ENCODE peak calls at places on chromosomes 7 and 10, in four cellular contexts. One of them, this sample, is unnamed.

GRCh38 chr7:36532981-36533499 is 143.4 kb downstream of the ANLN start:
- DNase-seq in gastrocnemius medialis: no peak
- DNase-seq in colonic mucosa: no peak
- DNase-seq in epithelial cell of esophagus: no peak
- DNase-seq in this sample: no peak

GRCh38 chr10:17693009-17693408 is 49.1 kb downstream of the STAM start:
- DNase-seq in gastrocnemius medialis: no peak
- DNase-seq in colonic mucosa: no peak
- DNase-seq in epithelial cell of esophagus: no peak
- DNase-seq in this sample: no peak

GRCh38 chr10:6052247-6053221 is 9.6 kb downstream of the IL2RA start:
- DNase-seq in gastrocnemius medialis: no peak
- DNase-seq in colonic mucosa: peak
- DNase-seq in epithelial cell of esophagus: peak
- DNase-seq in this sample: peak

GRCh38 chr10:98074315-98074911 is 44.0 kb upstream of the CRTAC1 start:
- DNase-seq in gastrocnemius medialis: no peak
- DNase-seq in colonic mucosa: no peak
- DNase-seq in epithelial cell of esophagus: peak
- DNase-seq in this sample: no peak

GRCh38 chr10:94276140-94276539 is 86.6 kb downstream of the NOC3L start:
- DNase-seq in gastrocnemius medialis: no peak
- DNase-seq in colonic mucosa: no peak
- DNase-seq in epithelial cell of esophagus: no peak
- DNase-seq in this sample: no peak

GRCh38 chr7:106021211-106022067 is 58.4 kb downstream of the CDHR3 start:
- DNase-seq in gastrocnemius medialis: no peak
- DNase-seq in colonic mucosa: no peak
- DNase-seq in epithelial cell of esophagus: peak
- DNase-seq in this sample: no peak

GRCh38 chr10:108166401-108166800 is 1001.9 kb upstream of the SORCS1 start:
- DNase-seq in gastrocnemius medialis: no peak
- DNase-seq in colonic mucosa: no peak
- DNase-seq in epithelial cell of esophagus: peak
- DNase-seq in this sample: no peak

GRCh38 chr7:105353752-105354328 is 34.9 kb downstream of the SRPK2 start:
- DNase-seq in gastrocnemius medialis: peak
- DNase-seq in colonic mucosa: peak
- DNase-seq in epithelial cell of esophagus: no peak
- DNase-seq in this sample: peak

GRCh38 chr7:19362099-19362498 is 216.9 kb upstream of the FERD3L start:
- DNase-seq in gastrocnemius medialis: no peak
- DNase-seq in colonic mucosa: no peak
- DNase-seq in epithelial cell of esophagus: peak
- DNase-seq in this sample: no peak

GRCh38 chr7:1516586-1517251 is 12.5 kb upstream of the INTS1 start:
- DNase-seq in gastrocnemius medialis: no peak
- DNase-seq in colonic mucosa: no peak
- DNase-seq in epithelial cell of esophagus: no peak
- DNase-seq in this sample: no peak

GRCh38 chr7:70595741-70596574 is 536.0 kb upstream of the GALNT17 start:
- DNase-seq in gastrocnemius medialis: no peak
- DNase-seq in colonic mucosa: peak
- DNase-seq in epithelial cell of esophagus: peak
- DNase-seq in this sample: no peak

GRCh38 chr7:117319211-117319610 is 3.6 kb downstream of the WNT2 start:
- DNase-seq in gastrocnemius medialis: no peak
- DNase-seq in colonic mucosa: no peak
- DNase-seq in epithelial cell of esophagus: no peak
- DNase-seq in this sample: no peak

DNA sequence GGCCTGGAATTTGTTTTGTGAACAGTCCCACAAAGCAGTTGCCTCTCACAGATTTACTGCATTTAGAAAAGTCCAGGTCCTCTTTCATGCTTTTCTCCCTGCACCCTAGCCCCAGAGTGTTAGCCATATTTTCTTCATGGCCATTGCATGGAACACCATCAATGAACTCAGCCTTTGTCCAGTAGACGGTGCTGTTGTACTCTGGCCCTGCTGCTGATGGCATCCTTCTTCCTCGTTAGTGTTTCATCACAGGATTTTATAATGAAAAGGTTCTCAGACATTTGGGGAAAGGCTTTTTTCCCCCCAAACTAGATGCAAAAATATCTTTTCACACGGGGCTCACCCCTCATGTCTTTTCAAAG is 93.0 kb upstream of the SLC25A13 start:
- DNase-seq in gastrocnemius medialis: no peak
- DNase-seq in colonic mucosa: peak
- DNase-seq in epithelial cell of esophagus: peak
- DNase-seq in this sample: peak
- TF ChIP-seq CTCF in gastrocnemius medialis: peak
- TF ChIP-seq CTCF in colonic mucosa: peak
- TF ChIP-seq CTCF in epithelial cell of esophagus: peak
- TF ChIP-seq CTCF in this sample: no peak

DNA sequence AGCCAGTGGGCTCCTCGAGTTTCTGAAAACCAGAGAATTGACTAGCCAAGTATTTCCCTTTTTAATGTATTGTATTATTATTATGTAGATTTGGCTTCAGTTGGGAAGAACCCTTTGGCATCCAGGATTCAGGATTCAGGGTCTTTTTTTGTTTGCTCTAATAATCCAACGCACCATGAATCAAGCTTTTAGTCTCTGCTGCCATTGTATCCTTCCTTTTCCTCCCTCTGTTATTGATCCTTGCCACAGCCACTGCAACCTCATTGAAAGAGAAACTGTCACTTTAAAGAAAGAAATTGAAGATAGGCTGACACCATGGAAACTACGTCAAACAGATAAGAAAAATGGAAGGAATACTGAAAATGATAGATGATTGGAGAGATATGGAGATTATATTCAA is 150.0 kb downstream of the CHRM2 start:
- DNase-seq in gastrocnemius medialis: no peak
- DNase-seq in colonic mucosa: no peak
- DNase-seq in epithelial cell of esophagus: no peak
- DNase-seq in this sample: no peak
- H3K4me3 ChIP-seq in gastrocnemius medialis: no peak
- H3K4me3 ChIP-seq in colonic mucosa: no peak
- H3K4me3 ChIP-seq in epithelial cell of esophagus: no peak
- H3K4me3 ChIP-seq in this sample: no peak

DNA sequence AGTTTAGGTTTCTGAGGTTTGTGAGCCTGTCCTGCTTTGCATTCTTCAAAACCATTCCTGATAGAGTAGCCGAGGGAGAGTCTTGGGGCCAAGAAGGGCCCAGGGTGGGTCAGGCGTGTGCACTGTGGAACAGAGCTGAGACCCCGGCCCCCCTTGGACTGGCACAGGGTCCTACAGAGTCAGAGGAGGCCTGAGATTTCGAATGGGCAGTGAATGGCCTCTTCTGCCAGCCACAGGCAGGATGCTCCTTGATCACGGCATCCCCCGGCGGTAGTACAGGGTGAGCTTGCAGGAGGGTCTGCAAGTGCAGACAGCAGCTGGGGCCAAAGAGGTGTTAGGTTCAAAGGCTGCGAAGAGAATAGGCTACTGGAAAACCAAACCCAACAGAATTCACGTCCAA is 4.6 kb downstream of the TRIM56 start:
- DNase-seq in gastrocnemius medialis: no peak
- DNase-seq in colonic mucosa: no peak
- DNase-seq in epithelial cell of esophagus: no peak
- DNase-seq in this sample: no peak
- TF ChIP-seq CTCF in gastrocnemius medialis: no peak
- TF ChIP-seq CTCF in colonic mucosa: no peak
- TF ChIP-seq CTCF in epithelial cell of esophagus: no peak
- TF ChIP-seq CTCF in this sample: no peak

GRCh38 chr7:29484280-29484679 is 79.4 kb upstream of the PRR15 start:
- DNase-seq in gastrocnemius medialis: no peak
- DNase-seq in colonic mucosa: no peak
- DNase-seq in epithelial cell of esophagus: no peak
- DNase-seq in this sample: no peak
- H3K4me3 ChIP-seq in gastrocnemius medialis: no peak
- H3K4me3 ChIP-seq in colonic mucosa: no peak
- H3K4me3 ChIP-seq in epithelial cell of esophagus: no peak
- H3K4me3 ChIP-seq in this sample: no peak

DNA sequence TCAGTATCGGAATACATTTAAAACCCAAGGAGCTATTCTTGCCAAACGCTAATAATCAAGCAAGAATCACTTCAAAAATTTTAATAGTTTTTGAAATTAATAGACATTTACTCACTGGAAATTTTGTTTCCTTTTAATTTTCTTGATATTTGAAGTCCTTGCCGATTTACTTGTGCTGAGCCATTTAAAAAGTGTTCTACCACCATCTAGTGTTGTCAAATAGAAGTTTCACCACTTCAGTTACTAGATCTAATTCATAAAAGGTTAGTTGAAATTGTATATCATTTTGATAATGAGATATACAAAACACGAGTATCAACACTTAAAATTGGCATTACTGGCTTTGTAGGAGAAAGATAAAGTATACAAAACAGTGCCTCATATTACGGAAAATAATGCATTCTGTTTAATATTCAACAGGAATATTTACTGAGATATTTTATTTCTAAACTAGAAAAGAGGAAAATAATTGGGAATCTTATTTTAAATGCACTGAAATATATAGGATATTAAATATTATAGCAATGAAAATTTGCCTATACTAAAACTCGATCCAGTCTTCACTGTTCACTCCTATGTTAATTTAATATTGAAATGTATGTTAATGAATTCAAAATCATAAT is 664.8 kb upstream of the SEMA3D start:
- DNase-seq in gastrocnemius medialis: no peak
- DNase-seq in colonic mucosa: no peak
- DNase-seq in epithelial cell of esophagus: peak
- DNase-seq in this sample: no peak
- TF ChIP-seq CTCF in gastrocnemius medialis: no peak
- TF ChIP-seq CTCF in colonic mucosa: peak
- TF ChIP-seq CTCF in epithelial cell of esophagus: peak
- TF ChIP-seq CTCF in this sample: no peak

DNA sequence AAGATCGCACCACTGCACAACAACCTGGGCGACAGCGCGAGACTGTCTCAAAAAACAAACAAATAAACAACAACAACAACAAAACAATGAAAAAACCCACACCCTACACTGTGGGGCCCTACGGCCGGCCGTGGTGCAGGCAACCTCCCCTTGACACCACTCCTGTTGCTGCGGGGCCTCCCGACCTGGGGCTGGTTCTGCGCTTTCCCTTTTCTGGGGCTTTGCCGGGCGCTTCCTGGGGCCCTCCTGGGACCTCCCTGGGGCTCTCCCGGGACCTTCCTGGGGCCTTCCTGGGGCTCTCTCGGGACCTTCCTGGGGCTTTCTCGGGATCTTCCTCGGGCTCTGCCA is 46.6 kb downstream of the INSIG1 start:
- DNase-seq in gastrocnemius medialis: no peak
- DNase-seq in colonic mucosa: no peak
- DNase-seq in epithelial cell of esophagus: no peak
- DNase-seq in this sample: no peak
- H3K4me3 ChIP-seq in gastrocnemius medialis: no peak
- H3K4me3 ChIP-seq in colonic mucosa: peak
- H3K4me3 ChIP-seq in epithelial cell of esophagus: no peak
- H3K4me3 ChIP-seq in this sample: no peak

GRCh38 chr7:97801108-97801507 is 69.2 kb downstream of the TAC1 start:
- DNase-seq in gastrocnemius medialis: no peak
- DNase-seq in colonic mucosa: no peak
- DNase-seq in epithelial cell of esophagus: no peak
- DNase-seq in this sample: no peak
- TF ChIP-seq CTCF in gastrocnemius medialis: no peak
- TF ChIP-seq CTCF in colonic mucosa: no peak
- TF ChIP-seq CTCF in epithelial cell of esophagus: no peak
- TF ChIP-seq CTCF in this sample: no peak